ENCODE peak calls at places on chromosomes 1 and 21, in six cellular contexts. L, H, B, Q, X and Y are unnamed samples.

GRCh38 chr1:16101618-16102017 is 28.2 kb upstream of the FAM131C start:
- DNase-seq in X (no peak), Q (no peak), B (no peak), H (no peak), L (no peak), Y (no peak)

GRCh38 chr1:156151093-156151688 is 2.2 kb upstream of the SEMA4A start:
- DNase-seq in X (no peak), H (no peak), B (no peak), Q (peak), L (no peak), Y (no peak)

GRCh38 chr1:109112056-109112651 is 1.8 kb upstream of the ELAPOR1 start:
- DNase-seq in H (no peak), Q (peak), X (no peak), B (no peak), L (no peak), Y (no peak)

GRCh38 chr1:54407957-54408700 is 1.9 kb upstream of the SSBP3 start:
- DNase-seq in L (peak), Q (peak), X (peak), H (peak), B (no peak), Y (no peak)

GRCh38 chr1:231719485-231720183 is 93.0 kb downstream of the DISC1 start:
- DNase-seq in X (no peak), H (no peak), Q (no peak), L (no peak), B (no peak), Y (no peak)

GRCh38 chr1:66261370-66261769 is 272.6 kb upstream of the SGIP1 start:
- DNase-seq in L (no peak), Q (no peak), H (no peak), X (no peak), B (no peak), Y (no peak)

GRCh38 chr1:61539720-61540462 is 185.1 kb downstream of the TM2D1 start:
- DNase-seq in L (no peak), Q (no peak), X (no peak), H (no peak), B (no peak), Y (no peak)

GRCh38 chr21:34004013-34004938 is 69.1 kb upstream of the MRPS6 start:
- DNase-seq in L (no peak), X (no peak), H (no peak), B (no peak), Q (no peak), Y (no peak)

GRCh38 chr1:113742515-113742914 is 16.8 kb downstream of the PHTF1 start:
- DNase-seq in Q (no peak), L (no peak), X (no peak), H (no peak), B (no peak), Y (no peak)

GRCh38 chr1:31510853-31511789 is 65.2 kb upstream of the TINAGL1 start:
- DNase-seq in X (peak), Q (no peak), L (peak), H (no peak), B (no peak), Y (no peak)

GRCh38 chr1:14880456-14881316 is 272.9 kb upstream of the TMEM51 start:
- DNase-seq in L (peak), H (no peak), Q (peak), X (no peak), B (no peak), Y (no peak)

GRCh38 chr1:66282343-66282852 is 251.6 kb upstream of the SGIP1 start:
- DNase-seq in B (peak), H (peak), L (no peak), X (no peak), Q (no peak), Y (peak)

GRCh38 chr21:34807146-34807880 is 138.5 kb downstream of the CLIC6 start:
- DNase-seq in Q (peak), X (peak), L (no peak), H (peak), B (peak), Y (peak)

GRCh38 chr1:217053666-217054065 is 330.4 kb upstream of the ESRRG start:
- DNase-seq in H (no peak), X (no peak), B (no peak), L (no peak), Q (no peak), Y (no peak)

GRCh38 chr21:37374026-37374425 is 7.5 kb downstream of the DYRK1A start:
- DNase-seq in Q (peak), L (no peak), H (no peak), X (no peak), B (no peak), Y (no peak)

GRCh38 chr21:45551816-45552695 is 9.8 kb upstream of the SLC19A1 start:
- DNase-seq in B (no peak), X (peak), Q (no peak), H (no peak), L (no peak), Y (no peak)

GRCh38 chr1:77282866-77283539 is 1.2 kb downstream of the AK5 start:
- DNase-seq in H (no peak), X (peak), Q (no peak), B (no peak), L (no peak), Y (no peak)

GRCh38 chr1:153746174-153746573 is 18.3 kb downstream of the INTS3 start:
- DNase-seq in X (peak), H (no peak), L (peak), B (no peak), Q (no peak), Y (no peak)

GRCh38 chr1:221718391-221719277 is 23.3 kb downstream of the DUSP10 start:
- DNase-seq in B (no peak), Q (no peak), X (no peak), L (peak), H (peak), Y (no peak)

GRCh38 chr1:40766560-40766959 is 17.0 kb upstream of the KCNQ4 start:
- DNase-seq in Q (no peak), B (no peak), L (no peak), H (no peak), X (peak), Y (no peak)